ENCODE peak calls at places on chromosomes 2 and 18, in ten cellular contexts. F is esophagus squamous epithelium, X is GM10248, P is mammary epithelial cell, I is cardiac fibroblast, T is WTC11, H is spleen, E is neural progenitor cell, R is psoas muscle, D is A673. A is an unnamed sample.

GRCh38 chr18:13137041-13137938 is 81.3 kb upstream of the LDLRAD4 start:
- DNase-seq in F (no peak), X (peak), P (no peak), I (peak), T (peak), H (peak), E (peak), R (peak), D (no peak), A (peak)

GRCh38 chr2:174067815-174068214 is 102.6 kb upstream of the SP3 start:
- DNase-seq in F (no peak), X (no peak), P (no peak), I (no peak), T (no peak), H (no peak), E (no peak), R (no peak), D (no peak), A (no peak)

GRCh38 chr18:26133652-26134051 is at the start of gene PSMA8:
- DNase-seq in F (no peak), X (no peak), P (peak), I (peak), T (peak), H (peak), E (peak), R (peak), D (peak), A (peak)

GRCh38 chr18:51630706-51631105 is 433.2 kb upstream of the MEX3C start:
- DNase-seq in F (no peak), X (no peak), P (no peak), I (no peak), T (no peak), H (no peak), E (no peak), R (no peak), D (no peak), A (no peak)

GRCh38 chr2:181904022-181904632 is 12.6 kb downstream of the ITPRID2 start:
- DNase-seq in F (no peak), X (no peak), P (no peak), I (peak), T (no peak), H (no peak), E (peak), R (no peak), D (peak), A (no peak)

GRCh38 chr2:98025481-98026037 is 29.8 kb upstream of the TMEM131 start:
- DNase-seq in F (no peak), X (no peak), P (no peak), I (no peak), T (no peak), H (no peak), E (no peak), R (no peak), D (no peak), A (no peak)

GRCh38 chr2:132667716-132668115 is 2.3 kb downstream of the LYPD1 start:
- DNase-seq in F (no peak), X (no peak), P (no peak), I (peak), T (no peak), H (no peak), E (no peak), R (no peak), D (no peak), A (no peak)

GRCh38 chr2:195364015-195364965 is 292.7 kb upstream of the SLC39A10 start:
- DNase-seq in F (no peak), X (no peak), P (peak), I (peak), T (no peak), H (no peak), E (no peak), R (no peak), D (peak), A (no peak)

GRCh38 chr2:47237375-47238357 is 82.6 kb upstream of the STPG4 start:
- DNase-seq in F (no peak), X (no peak), P (no peak), I (peak), T (no peak), H (no peak), E (no peak), R (peak), D (no peak), A (no peak)

GRCh38 chr2:181953773-181954537 is 31.7 kb upstream of the PPP1R1C start:
- DNase-seq in F (no peak), X (peak), P (peak), I (peak), T (peak), H (peak), E (peak), R (peak), D (peak), A (peak)

GRCh38 chr2:12606472-12607000 is 110.2 kb upstream of the TRIB2 start:
- DNase-seq in F (no peak), X (no peak), P (peak), I (peak), T (no peak), H (no peak), E (peak), R (no peak), D (peak), A (no peak)

GRCh38 chr2:215870088-215870490 is 143.3 kb downstream of the MREG start:
- DNase-seq in F (no peak), X (no peak), P (peak), I (peak), T (no peak), H (no peak), E (no peak), R (peak), D (peak), A (no peak)

GRCh38 chr2:230942920-230943896 is 18.2 kb upstream of the GPR55 start:
- DNase-seq in F (no peak), X (peak), P (no peak), I (peak), T (no peak), H (no peak), E (no peak), R (no peak), D (no peak), A (no peak)

GRCh38 chr2:233565685-233566140 is 869 bp downstream of the USP40 start:
- DNase-seq in F (no peak), X (no peak), P (no peak), I (no peak), T (no peak), H (no peak), E (no peak), R (no peak), D (no peak), A (no peak)

GRCh38 chr18:67483237-67483636 is 33.3 kb downstream of the DSEL start:
- DNase-seq in F (no peak), X (no peak), P (no peak), I (peak), T (no peak), H (no peak), E (peak), R (no peak), D (peak), A (no peak)

GRCh38 chr2:9982248-9982647 is 30.8 kb downstream of the GRHL1 start:
- DNase-seq in F (no peak), X (no peak), P (no peak), I (peak), T (no peak), H (no peak), E (no peak), R (no peak), D (no peak), A (no peak)

GRCh38 chr2:55232863-55233657 is 572 bp downstream of the RPS27A start:
- DNase-seq in F (no peak), X (peak), P (peak), I (peak), T (no peak), H (peak), E (peak), R (peak), D (no peak), A (peak)

DNA sequence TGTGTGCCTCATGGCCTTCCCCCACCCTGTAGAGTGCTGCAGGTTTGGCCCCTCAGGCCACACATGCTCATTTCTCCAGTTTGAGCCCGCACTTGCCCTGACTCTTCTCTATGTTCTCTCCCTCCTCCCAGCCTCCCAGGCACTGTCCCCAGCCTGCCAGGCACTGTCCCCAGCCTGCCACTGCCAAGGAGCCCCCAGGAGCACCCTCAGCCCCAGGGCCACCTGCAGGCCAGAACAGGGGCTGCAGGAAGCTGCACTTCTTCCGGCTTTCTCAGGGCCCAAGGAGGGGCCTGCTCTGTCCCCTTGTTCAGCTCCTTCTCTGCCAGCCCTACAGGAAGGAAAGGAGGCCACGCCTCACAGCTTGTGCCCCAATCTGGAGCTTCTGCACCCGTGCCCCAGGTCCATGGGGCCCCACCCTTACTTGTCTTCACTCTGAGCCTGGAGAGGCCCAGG is 31.6 kb downstream of the CYP26B1 start:
- DNase-seq in F (no peak), X (no peak), P (no peak), I (peak), T (peak), H (no peak), E (no peak), R (no peak), D (peak), A (no peak)
- TF ChIP-seq CTCF in F (peak), X (no peak), P (peak), I (peak), T (peak), H (no peak), E (peak), R (no peak), D (peak), A (no peak)

DNA sequence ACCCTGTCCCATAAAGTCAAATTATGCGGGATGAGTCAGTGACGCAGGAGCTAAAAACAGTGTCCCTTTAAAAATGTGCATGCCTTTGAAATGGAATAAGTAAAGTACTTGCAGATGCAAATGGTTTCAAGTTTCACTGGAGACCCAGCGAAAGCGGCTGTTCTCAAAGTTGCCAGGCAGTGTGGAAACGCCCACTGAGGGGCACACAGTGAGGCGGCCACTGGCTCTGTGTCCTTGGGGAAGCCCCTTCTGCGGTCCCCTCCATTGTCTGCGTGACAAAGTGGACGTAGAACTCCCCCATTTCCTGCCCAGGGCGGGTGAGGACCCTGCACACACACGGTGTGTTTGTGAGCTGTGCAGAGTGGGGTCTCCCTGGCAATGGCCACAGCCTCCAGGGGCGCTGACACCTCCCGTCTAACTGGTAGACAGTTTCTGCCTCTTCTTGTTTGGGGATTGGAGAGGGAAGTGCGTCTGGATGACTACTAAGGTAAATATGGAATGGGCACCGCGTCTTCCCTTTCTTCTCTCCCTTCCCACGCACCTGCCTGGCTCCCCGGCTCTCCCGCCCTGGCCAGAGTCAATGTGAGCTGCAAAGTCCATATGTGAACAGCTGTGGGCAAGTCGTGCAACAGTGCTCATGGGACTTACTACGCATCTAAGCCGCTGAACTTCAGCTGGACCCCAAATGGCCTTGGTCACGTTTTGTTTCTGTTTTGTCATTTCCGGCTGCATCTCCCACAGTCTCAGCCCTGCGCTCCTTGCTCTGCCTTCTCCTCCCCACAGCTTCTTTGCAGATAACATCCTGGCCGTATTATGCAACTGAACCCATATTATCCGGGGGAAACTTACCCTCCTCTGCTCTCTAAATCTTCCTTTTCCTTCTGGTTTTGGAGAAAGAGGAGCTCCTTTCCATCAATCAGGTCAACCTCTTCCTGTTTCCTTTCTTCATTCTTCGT is 33.7 kb upstream of the ZNF516 start:
- DNase-seq in F (no peak), X (peak), P (peak), I (peak), T (no peak), H (peak), E (peak), R (peak), D (peak), A (no peak)
- TF ChIP-seq CTCF in F (no peak), X (no peak), P (peak), I (no peak), T (no peak), H (no peak), E (peak), R (no peak), D (peak), A (no peak)

DNA sequence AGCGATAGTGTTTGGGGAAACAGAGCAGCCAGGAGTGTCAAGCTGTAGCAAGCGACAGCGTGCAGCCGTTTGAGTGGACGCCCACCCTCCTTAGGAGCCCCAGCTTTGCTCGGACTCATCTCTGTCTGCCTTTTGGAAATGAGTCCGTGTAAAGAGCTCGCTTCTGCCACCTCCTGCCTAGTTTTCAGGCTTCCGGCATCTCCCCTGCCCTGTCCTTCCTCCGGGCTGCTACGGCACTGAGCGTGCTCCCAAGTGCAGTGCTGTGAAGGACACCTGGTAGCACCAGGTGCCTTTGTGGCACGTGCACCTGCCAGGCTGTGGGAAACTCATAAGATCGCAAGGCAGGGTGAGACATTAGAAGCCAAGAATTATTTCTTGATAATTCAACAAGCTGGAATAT is 117.1 kb downstream of the RNF144A start:
- DNase-seq in F (no peak), X (no peak), P (no peak), I (peak), T (peak), H (no peak), E (peak), R (no peak), D (no peak), A (no peak)
- TF ChIP-seq CTCF in F (no peak), X (no peak), P (no peak), I (no peak), T (no peak), H (no peak), E (peak), R (no peak), D (no peak), A (no peak)

GRCh38 chr2:189880963-189881362 is 96.7 kb downstream of the PMS1 start:
- DNase-seq in F (no peak), X (no peak), P (no peak), I (no peak), T (no peak), H (no peak), E (no peak), R (no peak), D (no peak), A (no peak)

GRCh38 chr2:189870396-189871089 is 86.3 kb downstream of the PMS1 start:
- DNase-seq in F (no peak), X (no peak), P (no peak), I (peak), T (no peak), H (no peak), E (no peak), R (no peak), D (no peak), A (no peak)

GRCh38 chr2:189880429-189880828 is 96.2 kb downstream of the PMS1 start:
- DNase-seq in F (no peak), X (no peak), P (no peak), I (no peak), T (no peak), H (no peak), E (no peak), R (no peak), D (no peak), A (no peak)

GRCh38 chr2:189874571-189875320 is 90.5 kb downstream of the PMS1 start:
- DNase-seq in F (no peak), X (peak), P (no peak), I (no peak), T (no peak), H (no peak), E (no peak), R (no peak), D (no peak), A (no peak)

DNA sequence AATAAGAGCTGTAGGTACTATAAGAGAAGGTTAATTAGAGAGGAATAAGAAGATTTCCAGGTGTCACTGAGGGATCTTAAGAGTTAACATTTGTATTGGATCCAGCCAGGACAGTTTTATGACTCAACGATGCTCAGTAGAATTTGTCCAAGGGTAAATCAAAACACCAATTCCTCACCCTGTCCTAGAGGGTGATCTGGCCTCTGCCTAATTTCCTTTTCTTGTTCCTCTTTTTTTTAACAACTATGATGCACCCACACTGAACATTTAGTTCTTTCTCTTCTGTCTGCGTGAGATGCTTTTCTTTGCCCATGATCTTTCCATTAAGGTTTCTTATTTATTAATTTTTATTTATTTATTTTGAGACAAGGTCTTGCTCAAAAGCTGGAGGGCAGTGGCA is 92.0 kb downstream of the PMS1 start:
- DNase-seq in F (no peak), X (peak), P (no peak), I (no peak), T (no peak), H (no peak), E (no peak), R (no peak), D (no peak), A (no peak)
- TF ChIP-seq CTCF in F (no peak), X (no peak), P (no peak), I (no peak), T (no peak), H (no peak), E (no peak), R (no peak), D (no peak), A (no peak)

GRCh38 chr18:39966275-39966674 is 1988.8 kb upstream of the PIK3C3 start:
- DNase-seq in F (no peak), X (no peak), P (no peak), I (no peak), T (peak), H (no peak), E (peak), R (no peak), D (peak), A (no peak)

DNA sequence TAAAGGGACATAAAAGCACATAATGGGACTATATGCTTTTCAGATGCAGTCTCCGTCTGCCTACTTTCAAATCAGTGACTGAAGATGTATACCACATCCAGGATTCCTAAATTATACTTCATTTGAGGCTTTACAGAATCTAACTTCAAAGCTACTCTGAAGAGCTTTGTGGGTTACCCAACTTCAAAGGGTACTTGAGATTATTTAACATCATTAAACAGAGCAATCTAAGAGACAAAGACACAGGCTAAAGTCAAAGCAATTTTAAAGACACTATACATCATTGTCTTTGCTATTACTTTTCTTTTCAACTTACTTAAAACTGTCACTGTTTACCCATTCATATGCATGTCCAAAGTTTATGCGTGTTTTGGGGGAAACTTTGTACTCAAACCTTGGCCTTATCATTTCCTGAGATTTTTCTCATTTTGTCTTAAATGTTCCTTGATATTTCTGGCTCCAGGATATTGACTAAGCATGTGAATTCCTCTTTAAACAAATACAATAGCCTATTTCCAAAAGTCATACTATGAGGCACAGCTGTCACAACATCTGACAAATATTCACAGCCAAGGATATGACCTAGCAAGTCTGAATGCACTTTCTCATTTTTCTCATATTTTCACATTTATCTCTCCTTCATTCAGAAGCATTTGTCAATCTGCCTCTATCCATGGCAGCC is 1985.1 kb upstream of the PIK3C3 start:
- DNase-seq in F (no peak), X (no peak), P (no peak), I (peak), T (no peak), H (no peak), E (no peak), R (no peak), D (peak), A (no peak)
- TF ChIP-seq CTCF in F (no peak), X (no peak), P (no peak), I (no peak), T (no peak), H (no peak), E (no peak), R (no peak), D (no peak), A (no peak)

DNA sequence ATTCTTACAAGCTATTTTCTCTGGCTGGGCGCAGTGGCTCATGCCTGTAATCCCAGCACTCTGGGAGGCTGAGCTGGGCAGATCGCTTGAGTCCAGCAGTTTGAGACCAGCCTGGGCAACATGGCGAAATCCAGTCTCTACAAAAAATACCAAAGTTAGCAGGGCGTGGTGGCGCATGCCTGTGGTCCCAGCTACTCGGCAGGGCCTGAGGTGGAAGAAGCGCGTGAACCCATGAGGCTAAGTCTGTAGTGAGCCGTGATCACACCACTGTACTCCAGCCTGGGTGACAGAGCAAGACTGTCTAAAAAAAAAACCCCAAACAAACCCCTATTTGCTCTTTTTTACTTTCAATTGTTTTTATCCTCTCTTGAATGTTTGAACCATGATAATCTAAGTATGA is 37.0 kb downstream of the PPP4R1 start:
- DNase-seq in F (no peak), X (no peak), P (no peak), I (no peak), T (no peak), H (no peak), E (no peak), R (no peak), D (no peak), A (no peak)
- TF ChIP-seq CTCF in F (no peak), X (no peak), P (no peak), I (no peak), T (no peak), H (no peak), E (no peak), R (no peak), D (no peak), A (no peak)